ENCODE peak calls at places on chromosomes 16 and 17, in six cellular contexts. Y, U, I, N, V and K are unnamed samples.
A peak's percentile ranks its signal among the peaks of the same experiment; 100 is the strongest.

GRCh38 chr16:27096375-27096774 is 29.6 kb downstream of the C16orf82 start:
- DNase-seq in I (no peak), V (no peak), N (no peak), Y (no peak), U (no peak), K (no peak)

GRCh38 chr17:42832934-42833770 is at the start of gene PSME3:
- DNase-seq in N (peak; percentile 92), U (no peak), I (peak; percentile 85), V (peak; percentile 77), Y (peak; percentile 85), K (peak; percentile 89)

GRCh38 chr16:88724855-88725555 is 18.7 kb downstream of the CTU2 start:
- DNase-seq in Y (no peak), U (no peak), I (no peak), N (no peak), V (no peak), K (no peak)

GRCh38 chr17:66476014-66476413 is 173.6 kb downstream of the PRKCA start:
- DNase-seq in U (no peak), N (no peak), Y (no peak), V (no peak), I (no peak), K (no peak)

GRCh38 chr17:27430882-27431491 is 25.3 kb upstream of the KSR1 start:
- DNase-seq in V (peak; percentile 32), Y (peak; percentile 43), I (peak; percentile 51), U (no peak), N (no peak), K (no peak)

GRCh38 chr17:4594406-4595349 is 10.3 kb downstream of the SMTNL2 start:
- DNase-seq in I (no peak), N (peak; percentile 66), Y (no peak), U (no peak), V (peak; percentile 46), K (no peak)

GRCh38 chr17:50664788-50665458 is 30.2 kb downstream of the ABCC3 start:
- DNase-seq in U (no peak), I (no peak), Y (no peak), V (no peak), N (no peak), K (no peak)

GRCh38 chr16:2046889-2047329 is 725 bp downstream of the NTHL1 start:
- DNase-seq in U (no peak), Y (no peak), I (no peak), N (no peak), V (no peak), K (no peak)

GRCh38 chr16:66387817-66388332 is 21.4 kb downstream of the CDH5 start:
- DNase-seq in U (no peak), N (no peak), Y (no peak), I (no peak), V (no peak), K (no peak)

GRCh38 chr16:68040506-68041288 is 17.6 kb downstream of the DUS2 start:
- DNase-seq in I (peak; percentile 51), N (peak; percentile 82), V (peak; percentile 77), Y (peak; percentile 63), U (no peak), K (peak; percentile 46)

GRCh38 chr17:68238894-68239293 is 8.9 kb upstream of the AMZ2 start:
- DNase-seq in N (peak; percentile 38), V (no peak), U (no peak), Y (no peak), I (no peak), K (no peak)

GRCh38 chr17:48067245-48067644 is 19.1 kb downstream of the NFE2L1 start:
- DNase-seq in Y (no peak), I (no peak), V (no peak), U (no peak), N (no peak), K (no peak)

GRCh38 chr17:41971721-41972523 is 5.3 kb downstream of the CNP start:
- DNase-seq in U (no peak), V (no peak), I (no peak), N (no peak), Y (no peak), K (no peak)

GRCh38 chr16:87628246-87628923 is 26.1 kb downstream of the JPH3 start:
- DNase-seq in U (no peak), V (no peak), N (no peak), Y (no peak), I (no peak), K (no peak)

GRCh38 chr16:51243836-51244483 is 92.9 kb upstream of the SALL1 start:
- DNase-seq in Y (peak; percentile 78), U (no peak), N (no peak), V (no peak), I (peak; percentile 16), K (no peak)

GRCh38 chr17:27793168-27793905 is 7.0 kb downstream of the NOS2 start:
- DNase-seq in U (no peak), Y (no peak), V (peak; percentile 13), N (peak; percentile 55), I (no peak), K (no peak)

GRCh38 chr17:29054835-29055234 is 11.9 kb downstream of the PIPOX start:
- DNase-seq in Y (no peak), I (no peak), N (no peak), U (no peak), V (peak; percentile 34), K (no peak)

GRCh38 chr17:48261297-48261880 is 153.8 kb downstream of the SNX11 start:
- DNase-seq in Y (no peak), I (peak; percentile 11), N (no peak), U (no peak), V (no peak), K (no peak)

GRCh38 chr16:49700222-49700927 is 155.5 kb downstream of the ZNF423 start:
- DNase-seq in I (no peak), V (no peak), Y (peak; percentile 90), U (no peak), N (no peak), K (peak; percentile 43)

GRCh38 chr17:36048061-36048460 is 16.0 kb upstream of the CCL18 start:
- DNase-seq in I (no peak), V (no peak), U (no peak), N (no peak), Y (no peak), K (no peak)

GRCh38 chr17:71412803-71413202 is 708.0 kb upstream of the SOX9 start:
- DNase-seq in I (peak; percentile 99), N (no peak), Y (peak; percentile 89), V (no peak), U (peak; percentile 92), K (no peak)

GRCh38 chr17:39979865-39980401 is 674 bp upstream of the PSMD3 start:
- DNase-seq in U (no peak), Y (no peak), I (peak; percentile 19), V (peak; percentile 13), N (no peak), K (no peak)

GRCh38 chr16:4513086-4513860 is 25.3 kb downstream of the CDIP1 start:
- DNase-seq in U (no peak), Y (no peak), I (no peak), V (no peak), N (no peak), K (no peak)

GRCh38 chr16:57764341-57765159 is 29.0 kb downstream of the KATNB1 start:
- DNase-seq in Y (peak; percentile 68), V (no peak), N (peak; percentile 69), U (peak; percentile 35), I (peak; percentile 90), K (no peak)

DNA sequence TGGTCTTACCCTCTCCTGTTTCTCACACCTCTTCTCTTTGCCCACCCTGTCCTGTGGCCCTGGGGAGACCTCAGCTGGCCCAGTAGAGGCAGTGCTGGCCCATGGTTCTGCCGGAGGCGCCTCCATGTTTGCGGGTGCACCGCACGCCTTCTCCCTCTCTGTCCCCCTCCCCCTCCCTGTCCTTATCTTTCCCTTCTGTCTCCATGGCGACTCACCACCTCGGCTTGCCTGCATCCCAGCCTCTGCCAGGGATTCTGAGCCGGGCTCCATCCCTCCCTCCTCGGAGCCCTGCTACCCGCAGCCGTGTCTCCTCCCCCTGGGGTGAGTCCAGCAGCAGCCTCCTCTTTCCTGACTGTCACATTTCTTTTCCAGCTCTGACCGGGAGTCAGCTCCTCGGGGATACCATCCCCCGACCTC is at the start of gene RNF112:
- DNase-seq in N (no peak), V (no peak), I (peak; percentile 56), Y (peak; percentile 66), U (no peak), K (no peak)
- TF ChIP-seq CTCF in N (no peak), V (no peak), I (peak; percentile 25), Y (peak; percentile 13), U (no peak), K (no peak)

GRCh38 chr17:78826426-78826825 is 14.2 kb downstream of the USP36 start:
- DNase-seq in I (peak; percentile 53), V (no peak), N (no peak), U (no peak), Y (no peak), K (no peak)

GRCh38 chr17:78825696-78826095 is 14.9 kb downstream of the USP36 start:
- DNase-seq in Y (no peak), U (no peak), I (no peak), V (no peak), N (no peak), K (no peak)

GRCh38 chr17:78826836-78827509 is 13.6 kb downstream of the USP36 start:
- DNase-seq in V (no peak), Y (no peak), I (no peak), N (no peak), U (no peak), K (no peak)

GRCh38 chr17:78829477-78829876 is 11.1 kb downstream of the USP36 start:
- DNase-seq in I (no peak), U (no peak), Y (no peak), N (no peak), V (no peak), K (no peak)

GRCh38 chr17:78828470-78829185 is 12.0 kb downstream of the USP36 start:
- DNase-seq in N (no peak), I (peak; percentile 78), V (no peak), U (no peak), Y (peak; percentile 32), K (no peak)
- TF ChIP-seq CTCF in N (no peak), I (peak; percentile 65), V (no peak), U (peak; percentile 66), Y (peak; percentile 39), K (no peak)

GRCh38 chr16:75151798-75152197 is 3.5 kb downstream of the ZFP1 start:
- DNase-seq in Y (no peak), N (no peak), U (no peak), V (no peak), I (no peak), K (no peak)

GRCh38 chr16:75148311-75149195 is at the start of gene ZFP1:
- DNase-seq in N (peak; percentile 94), V (peak; percentile 96), Y (peak; percentile 92), U (peak; percentile 37), I (peak; percentile 88), K (peak; percentile 99)

GRCh38 chr16:75152635-75153034 is 4.3 kb downstream of the ZFP1 start:
- DNase-seq in I (no peak), N (peak; percentile 31), U (no peak), V (no peak), Y (no peak), K (no peak)

DNA sequence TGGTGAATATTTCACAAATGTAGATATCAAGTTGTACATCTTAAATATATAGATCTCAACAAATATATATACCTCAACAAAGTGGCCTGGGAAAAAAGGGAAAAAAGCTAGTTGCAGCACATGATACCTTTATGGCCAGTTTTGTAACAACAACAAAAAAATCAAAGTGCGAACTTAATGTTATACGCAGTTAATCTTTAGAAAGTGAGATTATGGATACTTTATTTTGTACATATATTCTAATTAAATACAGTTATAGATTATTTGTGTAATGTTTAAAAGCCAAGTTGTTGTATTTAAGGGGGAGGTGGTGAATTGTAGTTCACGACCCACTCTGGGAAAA is 385 bp upstream of the ZFP1 start:
- DNase-seq in V (no peak), U (no peak), Y (no peak), N (no peak), I (no peak), K (no peak)
- TF ChIP-seq CTCF in V (no peak), U (no peak), Y (no peak), N (no peak), I (no peak), K (no peak)

GRCh38 chr17:19867654-19868395 is at the start of gene ULK2:
- DNase-seq in V (peak; percentile 61), Y (peak; percentile 72), N (peak; percentile 77), I (peak; percentile 69), U (no peak), K (peak; percentile 56)
- TF ChIP-seq CTCF in V (peak; percentile 23), Y (peak; percentile 0), N (peak; percentile 13), I (peak; percentile 37), U (no peak), K (no peak)